ENCODE peak calls at places on chromosomes 6 and 20, in six cellular contexts. W, M, X, H, K and L are unnamed samples.

GRCh38 chr6:42692151-42692911 is 30.1 kb downstream of the PRPH2 start:
- DNase-seq in W (no peak), M (peak), X (peak), H (no peak), K (no peak), L (peak)

GRCh38 chr20:20167704-20168103 is 115.4 kb downstream of the CFAP61 start:
- DNase-seq in W (no peak), M (no peak), X (no peak), H (no peak), K (no peak), L (no peak)

GRCh38 chr6:5630636-5631035 is 369.3 kb downstream of the FARS2 start:
- DNase-seq in W (no peak), M (no peak), X (no peak), H (no peak), K (no peak), L (no peak)

GRCh38 chr6:79089552-79090404 is 11.7 kb upstream of the PHIP start:
- DNase-seq in W (no peak), M (no peak), X (no peak), H (no peak), K (no peak), L (no peak)

GRCh38 chr6:20400476-20401402 is 940 bp upstream of the E2F3 start:
- DNase-seq in W (peak), M (peak), X (peak), H (peak), K (peak), L (peak)

GRCh38 chr6:150243620-150244314 is 100.9 kb downstream of the PPP1R14C start:
- DNase-seq in W (no peak), M (no peak), X (no peak), H (no peak), K (no peak), L (no peak)

GRCh38 chr20:47922280-47922675 is 137.0 kb upstream of the SULF2 start:
- DNase-seq in W (no peak), M (no peak), X (no peak), H (no peak), K (no peak), L (no peak)

GRCh38 chr6:28368522-28368921 is 18.8 kb downstream of the ZKSCAN3 start:
- DNase-seq in W (no peak), M (no peak), X (no peak), H (no peak), K (no peak), L (no peak)

GRCh38 chr6:17169291-17169690 is 67.4 kb downstream of the STMND1 start:
- DNase-seq in W (no peak), M (no peak), X (no peak), H (no peak), K (no peak), L (no peak)

GRCh38 chr6:90008189-90008907 is 114.1 kb downstream of the GJA10 start:
- DNase-seq in W (no peak), M (no peak), X (no peak), H (no peak), K (no peak), L (no peak)

GRCh38 chr20:57618091-57618765 is 2.0 kb downstream of the ZBP1 start:
- DNase-seq in W (no peak), M (peak), X (no peak), H (peak), K (peak), L (no peak)

GRCh38 chr6:123044341-123044860 is 48.4 kb downstream of the CLVS2 start:
- DNase-seq in W (no peak), M (no peak), X (no peak), H (no peak), K (no peak), L (no peak)

GRCh38 chr6:17580518-17581048 is 19.5 kb upstream of the FAM8A1 start:
- DNase-seq in W (peak), M (no peak), X (peak), H (peak), K (no peak), L (peak)

GRCh38 chr20:32365560-32365959 is 7.4 kb downstream of the ASXL1 start:
- DNase-seq in W (no peak), M (no peak), X (no peak), H (no peak), K (no peak), L (no peak)

GRCh38 chr6:13190391-13190790 is 137.9 kb downstream of the TBC1D7 start:
- DNase-seq in W (no peak), M (no peak), X (no peak), H (no peak), K (no peak), L (no peak)

GRCh38 chr20:23404196-23404595 is 17.1 kb downstream of the NAPB start:
- DNase-seq in W (no peak), M (no peak), X (no peak), H (no peak), K (no peak), L (no peak)

GRCh38 chr20:35171753-35172433 is at the start of gene PROCR:
- DNase-seq in W (peak), M (peak), X (peak), H (peak), K (peak), L (peak)

GRCh38 chr6:39228111-39228971 is 934 bp downstream of the KCNK5 start:
- DNase-seq in W (no peak), M (no peak), X (no peak), H (no peak), K (no peak), L (peak)

GRCh38 chr20:62426678-62427077 is 661 bp downstream of the RBBP8NL start:
- DNase-seq in W (no peak), M (no peak), X (no peak), H (no peak), K (no peak), L (no peak)

GRCh38 chr6:45394586-45395095 is 16.9 kb upstream of the SUPT3H start:
- DNase-seq in W (no peak), M (no peak), X (no peak), H (no peak), K (no peak), L (no peak)

GRCh38 chr6:41536884-41537347 is 9.3 kb upstream of the FOXP4 start:
- DNase-seq in W (no peak), M (no peak), X (peak), H (peak), K (no peak), L (peak)

GRCh38 chr6:106715922-106716321 is 86.5 kb downstream of the QRSL1 start:
- DNase-seq in W (no peak), M (no peak), X (no peak), H (no peak), K (no peak), L (no peak)

GRCh38 chr6:81911446-81911845 is 159.0 kb upstream of the TENT5A start:
- DNase-seq in W (no peak), M (no peak), X (no peak), H (no peak), K (no peak), L (no peak)

GRCh38 chr6:83096791-83097190 is 29.3 kb downstream of the DOP1A start:
- DNase-seq in W (no peak), M (no peak), X (no peak), H (no peak), K (no peak), L (no peak)

GRCh38 chr6:163311830-163312229 is 102.7 kb upstream of the QKI start:
- DNase-seq in W (no peak), M (peak), X (peak), H (no peak), K (peak), L (no peak)

GRCh38 chr20:63335711-63336110 is 25.4 kb downstream of the CHRNA4 start:
- DNase-seq in W (no peak), M (no peak), X (no peak), H (no peak), K (no peak), L (no peak)

GRCh38 chr6:149963212-149963461 is 606 bp upstream of the ULBP1 start:
- DNase-seq in W (no peak), M (peak), X (no peak), H (no peak), K (peak), L (peak)

GRCh38 chr20:3405696-3406358 is 1.6 kb downstream of the DNAAF9 start:
- DNase-seq in W (no peak), M (no peak), X (peak), H (no peak), K (no peak), L (no peak)

GRCh38 chr6:135972120-135972519 is 120.6 kb downstream of the PDE7B start:
- DNase-seq in W (no peak), M (no peak), X (no peak), H (no peak), K (no peak), L (no peak)

GRCh38 chr20:41746635-41747034 is 128.5 kb upstream of the CHD6 start:
- DNase-seq in W (no peak), M (no peak), X (no peak), H (no peak), K (no peak), L (no peak)

GRCh38 chr6:116278853-116279231 is 888 bp downstream of the TSPYL1 start:
- DNase-seq in W (peak), M (no peak), X (no peak), H (no peak), K (no peak), L (no peak)

GRCh38 chr20:56995635-56996075 is 270.8 kb downstream of the BMP7 start:
- DNase-seq in W (no peak), M (no peak), X (no peak), H (no peak), K (peak), L (peak)

GRCh38 chr20:10777713-10778112 is 103.9 kb upstream of the JAG1 start:
- DNase-seq in W (no peak), M (no peak), X (no peak), H (no peak), K (no peak), L (no peak)

GRCh38 chr20:17648782-17649730 is 33.0 kb downstream of the RRBP1 start:
- DNase-seq in W (peak), M (no peak), X (no peak), H (peak), K (peak), L (no peak)

GRCh38 chr6:39330057-39330456 is 7.6 kb upstream of the KCNK16 start:
- DNase-seq in W (no peak), M (no peak), X (no peak), H (no peak), K (no peak), L (no peak)

GRCh38 chr6:80527552-80528052 is 421.1 kb downstream of the BCKDHB start:
- DNase-seq in W (no peak), M (no peak), X (no peak), H (no peak), K (peak), L (no peak)

GRCh38 chr6:91781946-91782345 is 1195.1 kb upstream of the MAP3K7 start:
- DNase-seq in W (no peak), M (no peak), X (no peak), H (no peak), K (no peak), L (no peak)

GRCh38 chr20:10741060-10741459 is 67.3 kb upstream of the JAG1 start:
- DNase-seq in W (no peak), M (no peak), X (no peak), H (no peak), K (no peak), L (no peak)

GRCh38 chr20:653590-654426 is 808 bp upstream of the SRXN1 start:
- DNase-seq in W (no peak), M (no peak), X (no peak), H (peak), K (no peak), L (peak)

GRCh38 chr20:654427-654770 is 1.4 kb upstream of the SRXN1 start:
- DNase-seq in W (no peak), M (no peak), X (no peak), H (no peak), K (no peak), L (no peak)

GRCh38 chr20:652611-653109 is 340 bp downstream of the SRXN1 start:
- DNase-seq in W (peak), M (no peak), X (peak), H (peak), K (no peak), L (peak)

GRCh38 chr20:651713-652610 is 1.0 kb downstream of the SRXN1 start:
- DNase-seq in W (no peak), M (no peak), X (no peak), H (peak), K (no peak), L (peak)

GRCh38 chr20:653110-653589 is at the start of gene SRXN1:
- DNase-seq in W (peak), M (peak), X (peak), H (peak), K (peak), L (peak)
- TF ChIP-seq POLR2A in W (no peak), M (peak), X (peak), H (no peak), K (peak), L (peak)

GRCh38 chr6:47478233-47479155 is 905 bp downstream of the CD2AP start:
- DNase-seq in W (no peak), M (no peak), X (peak), H (peak), K (peak), L (peak)
- TF ChIP-seq POLR2A in W (no peak), M (no peak), X (peak), H (peak), K (no peak), L (no peak)

GRCh38 chr6:31971993-31972708 is at the start of gene DXO:
- DNase-seq in W (peak), M (peak), X (peak), H (peak), K (peak), L (peak)
- TF ChIP-seq POLR2A in W (peak), M (peak), X (no peak), H (peak), K (no peak), L (peak)

DNA sequence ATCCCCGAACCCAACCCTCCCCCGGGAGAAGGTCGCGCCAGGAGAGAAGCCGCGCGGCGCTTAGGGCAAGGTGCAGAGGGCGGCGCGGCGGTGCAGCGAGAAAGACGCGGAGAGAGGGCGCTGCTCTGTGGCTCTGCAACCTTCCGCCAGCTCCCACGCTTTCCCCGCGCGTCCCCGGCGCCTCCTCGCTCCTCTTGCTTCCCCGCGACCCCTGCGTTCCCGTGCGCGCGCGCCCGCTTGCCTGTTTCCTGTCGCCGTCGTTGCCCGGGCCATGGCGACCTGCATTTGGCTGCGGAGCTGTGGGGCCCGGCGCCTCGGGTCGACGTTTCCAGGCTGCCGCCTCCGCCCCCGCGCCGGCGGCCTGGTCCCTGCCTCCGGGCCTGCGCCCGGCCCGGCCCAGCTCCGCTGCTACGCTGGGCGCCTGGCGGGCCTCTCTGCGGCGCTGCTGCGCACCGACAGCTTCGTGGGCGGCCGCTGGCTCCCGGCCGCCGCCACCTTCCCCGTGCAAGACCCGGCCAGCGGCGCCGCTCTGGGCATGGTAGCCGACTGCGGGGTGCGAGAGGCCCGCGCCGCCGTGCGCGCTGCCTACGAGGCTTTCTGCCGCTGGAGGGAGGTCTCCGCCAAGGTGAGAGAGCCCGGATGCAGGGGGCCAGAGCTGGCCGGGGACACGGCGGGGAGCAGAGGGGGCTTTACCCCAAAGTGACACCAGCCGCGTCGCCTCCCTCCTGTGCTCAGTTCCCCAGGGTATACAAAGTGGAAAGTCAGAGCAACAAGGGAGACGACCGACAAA is at the start of gene ALDH5A1:
- DNase-seq in W (peak), M (peak), X (peak), H (peak), K (peak), L (peak)
- TF ChIP-seq POLR2A in W (no peak), M (no peak), X (no peak), H (no peak), K (peak), L (peak)

DNA sequence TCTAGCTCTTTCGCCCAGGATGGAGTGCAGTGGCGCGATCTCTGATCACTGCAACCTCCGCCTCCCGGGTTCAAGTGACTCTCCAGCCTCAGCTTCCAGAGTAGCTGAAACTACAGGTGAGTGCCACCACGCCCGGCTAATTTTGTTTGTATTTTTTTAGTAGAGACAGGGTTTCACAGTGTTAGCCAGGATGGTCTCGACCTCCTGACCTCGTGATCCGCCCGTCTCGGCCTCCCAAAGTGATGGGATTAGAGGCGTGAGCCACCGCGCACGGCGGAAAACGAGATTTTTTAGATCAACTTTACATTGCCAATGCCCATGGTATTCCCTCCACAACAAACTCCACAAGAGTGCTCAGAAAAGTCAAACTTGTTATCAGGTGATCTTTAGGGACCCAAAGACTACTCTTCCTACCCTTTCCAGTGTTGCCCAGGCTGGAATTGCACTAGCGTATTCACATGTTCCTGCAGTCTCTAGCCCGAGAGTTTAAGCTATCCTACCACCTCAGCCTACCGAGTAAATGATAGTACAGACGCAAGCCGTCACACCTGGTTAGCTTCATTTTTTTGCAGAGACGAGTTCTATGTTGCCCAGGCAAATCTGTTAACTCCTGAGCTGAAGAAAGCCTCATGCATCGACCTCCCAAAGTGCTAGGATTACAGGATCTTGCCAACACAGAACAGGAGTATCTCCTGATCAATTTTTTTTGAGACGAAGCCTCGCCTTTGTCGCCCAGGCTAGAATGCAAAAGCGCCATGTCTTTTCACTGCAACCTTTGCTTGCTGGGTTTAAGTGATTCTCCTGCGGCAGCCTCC is 128.2 kb downstream of the HFE start:
- DNase-seq in W (no peak), M (no peak), X (peak), H (no peak), K (no peak), L (peak)
- TF ChIP-seq POLR2A in W (no peak), M (no peak), X (peak), H (peak), K (no peak), L (peak)

DNA sequence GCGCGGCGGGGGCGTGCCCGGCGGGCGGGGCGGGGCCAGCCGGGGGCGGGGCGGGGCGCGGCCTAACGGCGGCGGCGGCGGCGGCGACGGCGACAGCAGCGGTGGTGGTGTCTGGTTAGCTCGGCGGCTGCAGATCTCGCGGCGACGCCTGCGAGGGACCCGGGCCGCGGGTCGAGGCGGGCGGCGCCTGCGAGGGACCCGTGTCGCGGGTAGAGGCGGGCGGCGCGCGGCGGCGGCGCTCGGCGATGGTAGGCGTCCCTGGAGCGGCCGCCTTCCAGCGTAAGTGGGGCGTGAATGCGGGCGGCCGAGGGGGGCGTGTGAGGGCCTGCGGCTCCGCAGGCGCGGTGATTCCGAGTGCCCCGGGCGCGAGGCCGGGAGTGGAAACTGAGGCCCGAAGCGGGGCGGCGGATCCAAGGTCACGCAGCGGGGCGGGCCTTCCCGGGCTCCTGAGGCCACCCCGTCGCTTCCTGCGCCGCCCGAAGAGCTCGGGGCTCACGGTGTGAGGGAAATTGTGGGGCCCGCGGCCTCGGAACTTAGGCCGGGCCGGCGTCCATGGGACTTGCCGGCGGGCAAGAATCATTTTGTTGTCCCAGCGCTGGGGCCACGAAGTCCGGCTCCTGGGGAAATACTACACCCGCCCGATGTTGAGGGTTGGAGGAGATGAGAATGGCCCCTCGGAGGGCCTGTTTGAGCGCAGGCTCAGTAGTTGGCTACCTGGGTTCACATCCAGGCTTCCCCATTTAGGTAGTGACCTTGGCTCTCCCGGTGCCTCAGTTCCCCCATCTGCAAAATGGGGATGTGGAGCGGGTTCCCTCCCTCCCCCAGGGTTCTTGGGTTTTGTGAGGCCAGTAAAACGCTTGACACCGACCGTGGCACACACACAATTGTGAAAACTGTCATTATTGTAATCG is at the start of gene CBFA2T2:
- DNase-seq in W (peak), M (peak), X (peak), H (peak), K (peak), L (no peak)
- TF ChIP-seq POLR2A in W (no peak), M (peak), X (no peak), H (no peak), K (no peak), L (no peak)

DNA sequence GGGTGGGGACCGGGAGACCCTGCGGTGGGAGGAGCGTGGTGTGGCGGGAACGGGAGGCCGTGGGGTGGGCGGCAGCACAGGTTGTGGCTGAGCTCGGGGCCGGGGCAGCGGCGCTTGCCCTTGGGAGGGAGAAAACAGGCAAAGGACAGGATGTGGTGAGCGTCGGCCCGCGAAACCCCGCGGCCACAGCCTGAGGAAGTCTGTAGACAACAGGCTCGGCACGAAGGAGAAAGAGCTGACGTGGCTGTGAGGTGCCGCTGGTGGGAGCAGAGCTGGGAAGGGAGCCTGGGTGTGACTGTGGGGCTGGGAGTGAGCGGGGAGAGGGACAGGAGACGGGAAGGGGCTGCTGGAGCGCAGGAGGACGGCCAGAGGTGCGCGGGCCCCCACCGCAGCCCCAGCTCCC is 202.9 kb downstream of the DLL1 start:
- DNase-seq in W (peak), M (no peak), X (no peak), H (peak), K (no peak), L (no peak)
- TF ChIP-seq POLR2A in W (no peak), M (no peak), X (no peak), H (peak), K (no peak), L (no peak)